ENCODE peak calls at places on chromosomes 4 and X, in nine cellular contexts. U, W, F, K, J, Y, B, L and T are unnamed samples.

GRCh38 chrX:41734530-41734929 is 10.5 kb downstream of the GPR82 start:
- DNase-seq in U (no peak), W (no peak), F (peak), K (no peak), J (no peak), Y (no peak), B (peak), L (no peak), T (no peak)

GRCh38 chr4:78560296-78560963 is 8.9 kb downstream of the ANXA3 start:
- DNase-seq in U (no peak), W (no peak), F (peak), K (no peak), J (no peak), Y (peak), B (peak), L (no peak), T (no peak)

GRCh38 chrX:3271485-3272186 is 74.8 kb downstream of the MXRA5 start:
- DNase-seq in U (no peak), W (no peak), F (peak), K (no peak), J (no peak), Y (no peak), B (no peak), L (no peak), T (no peak)

GRCh38 chr4:95638920-95639501 is 90.2 kb upstream of the UNC5C start:
- DNase-seq in U (no peak), W (no peak), F (no peak), K (no peak), J (no peak), Y (no peak), B (peak), L (no peak), T (no peak)

GRCh38 chr4:82733636-82734035 is 65.0 kb downstream of the SCD5 start:
- DNase-seq in U (peak), W (no peak), F (no peak), K (no peak), J (no peak), Y (no peak), B (no peak), L (no peak), T (no peak)

GRCh38 chr4:37188100-37188499 is 56.4 kb upstream of the NWD2 start:
- DNase-seq in U (no peak), W (no peak), F (peak), K (no peak), J (no peak), Y (no peak), B (peak), L (no peak), T (no peak)

GRCh38 chrX:56813318-56813837 is 84.3 kb downstream of the NBDY start:
- DNase-seq in U (peak), W (peak), F (no peak), K (no peak), J (no peak), Y (no peak), B (no peak), L (no peak), T (no peak)

GRCh38 chr4:15753786-15754185 is 24.3 kb upstream of the CD38 start:
- DNase-seq in U (no peak), W (no peak), F (no peak), K (no peak), J (no peak), Y (no peak), B (no peak), L (no peak), T (no peak)

GRCh38 chr4:20490734-20491133 is 209.5 kb upstream of the PACRGL start:
- DNase-seq in U (no peak), W (no peak), F (no peak), K (no peak), J (no peak), Y (no peak), B (no peak), L (no peak), T (no peak)